ENCODE peak calls at places on chromosome 1, in ten cellular contexts. One of them, this sample, is unnamed.

GRCh38 chr1:234154320-234155251 is 218.7 kb upstream of the COA6 start:
- DNase-seq in IMR-90: peak; percentile 73
- DNase-seq in tibial nerve: no peak
- DNase-seq in GM23338: peak; percentile 95
- DNase-seq in colonic mucosa: no peak
- DNase-seq in upper lobe of right lung: no peak
- DNase-seq in suprapubic skin: no peak
- DNase-seq in body of pancreas: no peak
- DNase-seq in fibroblast of the aortic adventitia: peak; percentile 77
- DNase-seq in stomach: no peak
- DNase-seq in this sample: peak; percentile 77

GRCh38 chr1:64077281-64077940 is 126.0 kb upstream of the UBE2U start:
- DNase-seq in IMR-90: no peak
- DNase-seq in tibial nerve: no peak
- DNase-seq in GM23338: no peak
- DNase-seq in colonic mucosa: no peak
- DNase-seq in upper lobe of right lung: no peak
- DNase-seq in suprapubic skin: no peak
- DNase-seq in body of pancreas: no peak
- DNase-seq in fibroblast of the aortic adventitia: no peak
- DNase-seq in stomach: no peak
- DNase-seq in this sample: no peak

GRCh38 chr1:1827089-1827433 is 48.8 kb upstream of the NADK start:
- DNase-seq in IMR-90: no peak
- DNase-seq in tibial nerve: no peak
- DNase-seq in GM23338: no peak
- DNase-seq in colonic mucosa: no peak
- DNase-seq in upper lobe of right lung: no peak
- DNase-seq in suprapubic skin: no peak
- DNase-seq in body of pancreas: no peak
- DNase-seq in fibroblast of the aortic adventitia: no peak
- DNase-seq in stomach: no peak
- DNase-seq in this sample: no peak

GRCh38 chr1:72724951-72725863 is 442.9 kb upstream of the NEGR1 start:
- DNase-seq in IMR-90: no peak
- DNase-seq in tibial nerve: no peak
- DNase-seq in GM23338: peak; percentile 83
- DNase-seq in colonic mucosa: no peak
- DNase-seq in upper lobe of right lung: peak; percentile 43
- DNase-seq in suprapubic skin: peak; percentile 40
- DNase-seq in body of pancreas: no peak
- DNase-seq in fibroblast of the aortic adventitia: no peak
- DNase-seq in stomach: no peak
- DNase-seq in this sample: no peak

GRCh38 chr1:234823191-234824176 is 213.5 kb upstream of the IRF2BP2 start:
- DNase-seq in IMR-90: no peak
- DNase-seq in tibial nerve: no peak
- DNase-seq in GM23338: no peak
- DNase-seq in colonic mucosa: peak; percentile 87
- DNase-seq in upper lobe of right lung: no peak
- DNase-seq in suprapubic skin: no peak
- DNase-seq in body of pancreas: no peak
- DNase-seq in fibroblast of the aortic adventitia: no peak
- DNase-seq in stomach: no peak
- DNase-seq in this sample: no peak

GRCh38 chr1:43451157-43451591 is 2.6 kb downstream of the HYI start:
- DNase-seq in IMR-90: no peak
- DNase-seq in tibial nerve: no peak
- DNase-seq in GM23338: no peak
- DNase-seq in colonic mucosa: no peak
- DNase-seq in upper lobe of right lung: no peak
- DNase-seq in suprapubic skin: no peak
- DNase-seq in body of pancreas: no peak
- DNase-seq in fibroblast of the aortic adventitia: no peak
- DNase-seq in stomach: no peak
- DNase-seq in this sample: no peak

GRCh38 chr1:117612517-117613248 is 6.8 kb downstream of the TENT5C start:
- DNase-seq in IMR-90: peak; percentile 88
- DNase-seq in tibial nerve: no peak
- DNase-seq in GM23338: no peak
- DNase-seq in colonic mucosa: peak; percentile 65
- DNase-seq in upper lobe of right lung: no peak
- DNase-seq in suprapubic skin: no peak
- DNase-seq in body of pancreas: no peak
- DNase-seq in fibroblast of the aortic adventitia: peak; percentile 80
- DNase-seq in stomach: no peak
- DNase-seq in this sample: no peak

GRCh38 chr1:177907000-177907399 is 62.9 kb downstream of the SEC16B start:
- DNase-seq in IMR-90: no peak
- DNase-seq in tibial nerve: no peak
- DNase-seq in GM23338: no peak
- DNase-seq in colonic mucosa: no peak
- DNase-seq in upper lobe of right lung: no peak
- DNase-seq in suprapubic skin: no peak
- DNase-seq in body of pancreas: no peak
- DNase-seq in fibroblast of the aortic adventitia: no peak
- DNase-seq in stomach: no peak
- DNase-seq in this sample: no peak

GRCh38 chr1:9242338-9242969 is 7.9 kb downstream of the H6PD start:
- DNase-seq in IMR-90: no peak
- DNase-seq in tibial nerve: peak; percentile 45
- DNase-seq in GM23338: no peak
- DNase-seq in colonic mucosa: peak; percentile 63
- DNase-seq in upper lobe of right lung: peak; percentile 88
- DNase-seq in suprapubic skin: peak; percentile 90
- DNase-seq in body of pancreas: peak; percentile 89
- DNase-seq in fibroblast of the aortic adventitia: peak; percentile 52
- DNase-seq in stomach: peak; percentile 91
- DNase-seq in this sample: peak; percentile 82

GRCh38 chr1:92329356-92330129 is 30.7 kb downstream of the RPAP2 start:
- DNase-seq in IMR-90: peak; percentile 67
- DNase-seq in tibial nerve: no peak
- DNase-seq in GM23338: no peak
- DNase-seq in colonic mucosa: no peak
- DNase-seq in upper lobe of right lung: no peak
- DNase-seq in suprapubic skin: no peak
- DNase-seq in body of pancreas: no peak
- DNase-seq in fibroblast of the aortic adventitia: no peak
- DNase-seq in stomach: no peak
- DNase-seq in this sample: peak; percentile 56

GRCh38 chr1:41073971-41074370 is 52.4 kb upstream of the SLFNL1 start:
- DNase-seq in IMR-90: peak; percentile 79
- DNase-seq in tibial nerve: no peak
- DNase-seq in GM23338: no peak
- DNase-seq in colonic mucosa: no peak
- DNase-seq in upper lobe of right lung: no peak
- DNase-seq in suprapubic skin: no peak
- DNase-seq in body of pancreas: no peak
- DNase-seq in fibroblast of the aortic adventitia: peak; percentile 55
- DNase-seq in stomach: no peak
- DNase-seq in this sample: peak; percentile 63

GRCh38 chr1:204941415-204942338 is 71.0 kb downstream of the NFASC start:
- DNase-seq in IMR-90: peak; percentile 31
- DNase-seq in tibial nerve: peak; percentile 23
- DNase-seq in GM23338: peak; percentile 86
- DNase-seq in colonic mucosa: peak; percentile 76
- DNase-seq in upper lobe of right lung: peak; percentile 75
- DNase-seq in suprapubic skin: no peak
- DNase-seq in body of pancreas: peak; percentile 69
- DNase-seq in fibroblast of the aortic adventitia: peak; percentile 76
- DNase-seq in stomach: peak; percentile 71
- DNase-seq in this sample: peak; percentile 56

GRCh38 chr1:220787069-220787614 is 429 bp downstream of the MTARC1 start:
- DNase-seq in IMR-90: no peak
- DNase-seq in tibial nerve: no peak
- DNase-seq in GM23338: peak; percentile 75
- DNase-seq in colonic mucosa: peak; percentile 86
- DNase-seq in upper lobe of right lung: peak; percentile 84
- DNase-seq in suprapubic skin: no peak
- DNase-seq in body of pancreas: peak; percentile 73
- DNase-seq in fibroblast of the aortic adventitia: no peak
- DNase-seq in stomach: peak; percentile 71
- DNase-seq in this sample: no peak
- TF ChIP-seq CTCF in IMR-90: no peak
- TF ChIP-seq CTCF in tibial nerve: no peak
- TF ChIP-seq CTCF in GM23338: no peak
- TF ChIP-seq CTCF in colonic mucosa: no peak
- TF ChIP-seq CTCF in upper lobe of right lung: no peak
- TF ChIP-seq CTCF in suprapubic skin: no peak
- TF ChIP-seq CTCF in body of pancreas: no peak
- TF ChIP-seq CTCF in fibroblast of the aortic adventitia: no peak
- TF ChIP-seq CTCF in stomach: no peak
- TF ChIP-seq CTCF in this sample: no peak

DNA sequence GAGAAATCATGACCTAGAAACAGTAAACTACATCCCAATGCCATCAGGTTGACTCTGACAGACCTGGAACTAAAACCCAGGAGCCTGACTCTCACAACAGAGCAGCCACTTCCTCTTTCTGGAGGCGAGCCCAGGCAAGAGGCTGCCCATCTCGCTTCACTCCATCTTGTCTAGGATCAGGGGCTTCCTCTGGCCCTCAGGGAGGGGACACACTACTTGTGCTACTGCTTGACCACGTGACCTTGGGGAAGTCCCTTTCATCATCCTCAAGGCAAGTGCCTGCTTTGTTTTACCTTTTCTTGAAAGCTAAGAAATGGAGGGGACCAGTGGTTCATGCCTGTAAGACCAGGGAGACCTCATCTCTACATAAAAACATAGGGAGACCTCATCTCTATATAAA is 2.6 kb upstream of the TENT5B start:
- DNase-seq in IMR-90: no peak
- DNase-seq in tibial nerve: no peak
- DNase-seq in GM23338: no peak
- DNase-seq in colonic mucosa: no peak
- DNase-seq in upper lobe of right lung: no peak
- DNase-seq in suprapubic skin: no peak
- DNase-seq in body of pancreas: no peak
- DNase-seq in fibroblast of the aortic adventitia: no peak
- DNase-seq in stomach: no peak
- DNase-seq in this sample: no peak
- H3K4me3 ChIP-seq in IMR-90: no peak overlapping the region
- H3K4me3 ChIP-seq in tibial nerve: no peak overlapping the region
- H3K4me3 ChIP-seq in GM23338: no peak overlapping the region
- H3K4me3 ChIP-seq in colonic mucosa: no peak overlapping the region
- H3K4me3 ChIP-seq in upper lobe of right lung: no peak overlapping the region
- H3K4me3 ChIP-seq in suprapubic skin: no peak overlapping the region
- H3K4me3 ChIP-seq in body of pancreas: no peak overlapping the region
- H3K4me3 ChIP-seq in fibroblast of the aortic adventitia: no peak overlapping the region
- H3K4me3 ChIP-seq in stomach: no peak overlapping the region
- H3K4me3 ChIP-seq in this sample: no peak overlapping the region

DNA sequence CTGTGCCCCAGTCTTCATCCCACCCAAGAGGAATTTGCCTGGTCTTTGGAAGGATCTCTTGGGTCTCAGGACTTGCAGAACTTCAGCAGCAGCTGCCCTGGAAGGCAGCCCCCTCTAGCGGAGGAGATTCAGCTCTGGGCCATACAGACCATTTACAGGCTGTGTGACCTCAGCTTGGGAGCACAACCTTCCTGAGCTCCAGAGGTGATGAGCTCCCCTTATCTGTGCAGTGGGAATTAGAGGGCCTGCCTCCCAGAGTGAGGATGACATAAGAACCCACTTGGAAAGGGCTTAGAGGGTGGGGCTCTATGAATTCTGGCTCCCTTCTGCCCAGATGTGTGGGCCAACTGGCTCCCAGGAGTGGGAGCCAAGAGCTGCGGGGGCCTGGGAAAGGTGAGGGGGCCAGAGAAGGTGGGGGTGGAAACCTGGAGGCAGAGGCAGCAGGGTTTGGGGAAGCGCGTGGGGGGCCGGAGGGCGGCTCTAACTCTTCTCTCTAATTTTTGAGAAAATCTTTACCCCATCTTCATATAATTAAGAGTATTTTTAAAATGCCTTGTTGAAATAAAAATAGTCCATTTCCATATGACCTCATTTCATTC is 21.4 kb downstream of the EPHB2 start:
- DNase-seq in IMR-90: peak; percentile 14
- DNase-seq in tibial nerve: no peak
- DNase-seq in GM23338: peak; percentile 67
- DNase-seq in colonic mucosa: peak; percentile 45
- DNase-seq in upper lobe of right lung: no peak
- DNase-seq in suprapubic skin: no peak
- DNase-seq in body of pancreas: no peak
- DNase-seq in fibroblast of the aortic adventitia: peak; percentile 63
- DNase-seq in stomach: no peak
- DNase-seq in this sample: peak; percentile 64
- TF ChIP-seq CTCF in IMR-90: peak; percentile 44
- TF ChIP-seq CTCF in tibial nerve: no peak
- TF ChIP-seq CTCF in GM23338: peak; percentile 73
- TF ChIP-seq CTCF in colonic mucosa: no peak
- TF ChIP-seq CTCF in upper lobe of right lung: peak; percentile 13
- TF ChIP-seq CTCF in suprapubic skin: no peak
- TF ChIP-seq CTCF in body of pancreas: peak; percentile 13
- TF ChIP-seq CTCF in fibroblast of the aortic adventitia: peak; percentile 69
- TF ChIP-seq CTCF in stomach: no peak
- TF ChIP-seq CTCF in this sample: peak; percentile 74

DNA sequence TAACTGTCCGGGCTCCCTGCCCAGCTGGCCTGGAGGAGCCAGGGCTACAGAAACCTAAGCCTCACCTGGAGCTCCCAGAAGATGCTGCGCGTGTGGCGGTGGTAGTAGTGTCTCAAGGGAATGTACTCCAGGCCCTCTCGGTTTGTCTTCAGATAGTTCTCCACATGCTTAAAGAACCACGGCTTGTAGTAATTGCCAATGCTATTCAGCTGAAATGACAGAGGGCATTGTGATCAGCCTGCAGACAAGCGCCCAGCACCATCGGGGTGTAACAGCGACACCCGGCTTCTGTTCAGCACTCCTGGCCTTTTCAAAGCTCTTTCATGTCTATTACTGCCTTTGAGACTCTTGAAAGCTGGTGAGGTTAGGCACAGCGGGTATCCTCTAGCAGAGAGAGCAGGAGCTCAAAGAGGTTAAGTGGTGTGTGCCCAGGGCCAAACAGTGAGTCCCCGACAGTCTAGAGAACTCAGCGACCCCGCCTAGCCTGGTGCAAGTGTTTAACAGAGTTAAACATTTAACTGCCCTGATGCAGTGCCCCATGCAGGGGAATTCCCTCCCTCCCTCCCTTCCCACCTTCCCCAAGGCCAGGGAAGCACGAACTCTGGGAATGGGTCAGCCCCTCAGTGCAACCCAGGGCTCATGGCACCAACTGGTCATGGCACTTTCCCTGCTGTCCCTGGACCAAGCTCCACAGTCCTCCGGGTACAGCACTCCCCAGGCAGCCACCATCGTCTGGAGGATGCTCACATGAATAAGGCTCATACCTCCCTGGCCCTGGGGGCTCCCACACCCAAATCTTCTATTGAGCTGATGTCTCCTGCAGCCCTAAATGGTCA is 21.5 kb downstream of the DHCR24 start:
- DNase-seq in IMR-90: no peak
- DNase-seq in tibial nerve: no peak
- DNase-seq in GM23338: no peak
- DNase-seq in colonic mucosa: no peak
- DNase-seq in upper lobe of right lung: peak; percentile 77
- DNase-seq in suprapubic skin: no peak
- DNase-seq in body of pancreas: no peak
- DNase-seq in fibroblast of the aortic adventitia: no peak
- DNase-seq in stomach: peak; percentile 25
- DNase-seq in this sample: no peak
- H3K4me3 ChIP-seq in IMR-90: no peak overlapping the region
- H3K4me3 ChIP-seq in tibial nerve: no peak overlapping the region
- H3K4me3 ChIP-seq in GM23338: no peak overlapping the region
- H3K4me3 ChIP-seq in colonic mucosa: no peak overlapping the region
- H3K4me3 ChIP-seq in upper lobe of right lung: no peak overlapping the region
- H3K4me3 ChIP-seq in suprapubic skin: no peak overlapping the region
- H3K4me3 ChIP-seq in body of pancreas: no peak overlapping the region
- H3K4me3 ChIP-seq in fibroblast of the aortic adventitia: no peak overlapping the region
- H3K4me3 ChIP-seq in stomach: no peak overlapping the region
- H3K4me3 ChIP-seq in this sample: no peak overlapping the region